ENCODE peak calls at places on chromosome 7, in eight cellular contexts. W, A, I, R, J, D, X and F are unnamed samples.

GRCh38 chr7:131238260-131238940 is 89.3 kb upstream of the MKLN1 start:
- DNase-seq in D (no peak), W (peak), J (no peak), A (no peak), I (peak), X (peak), R (peak), F (peak)

GRCh38 chr7:155847821-155848435 is 35.7 kb upstream of the SHH start:
- DNase-seq in A (no peak), X (no peak), J (no peak), R (no peak), D (no peak), W (no peak), I (no peak), F (no peak)

GRCh38 chr7:31373337-31374289 is 33.1 kb upstream of the NEUROD6 start:
- DNase-seq in X (peak), J (no peak), D (peak), I (peak), A (peak), R (peak), W (peak), F (peak)

GRCh38 chr7:94056796-94057207 is 52.6 kb upstream of the BET1 start:
- DNase-seq in J (no peak), I (peak), A (no peak), X (peak), R (peak), D (no peak), W (peak), F (no peak)

GRCh38 chr7:67487316-67487715 is 490.7 kb downstream of the TYW1 start:
- DNase-seq in D (no peak), I (no peak), R (peak), X (no peak), W (no peak), A (no peak), J (no peak), F (no peak)

GRCh38 chr7:106110885-106111670 is 1.0 kb downstream of the SYPL1 start:
- DNase-seq in X (no peak), W (no peak), R (peak), D (no peak), A (no peak), J (no peak), I (peak), F (no peak)

GRCh38 chr7:28708458-28708951 is 249.6 kb downstream of the TRIL start:
- DNase-seq in D (no peak), J (no peak), X (no peak), R (no peak), W (no peak), A (no peak), I (no peak), F (no peak)

GRCh38 chr7:4729266-4729665 is 46.2 kb upstream of the AP5Z1 start:
- DNase-seq in X (no peak), R (no peak), I (no peak), D (no peak), W (no peak), A (no peak), J (no peak), F (no peak)

GRCh38 chr7:132564090-132564489 is 12.2 kb downstream of the PLXNA4 start:
- DNase-seq in R (no peak), A (no peak), D (no peak), I (no peak), J (no peak), W (no peak), X (no peak), F (no peak)

GRCh38 chr7:14233026-14233897 is 243.8 kb upstream of the ETV1 start:
- DNase-seq in X (no peak), I (peak), R (peak), J (no peak), D (no peak), A (no peak), W (peak), F (peak)

GRCh38 chr7:16695621-16696237 is 49.7 kb downstream of the BZW2 start:
- DNase-seq in R (peak), W (peak), I (peak), X (peak), A (no peak), J (no peak), D (no peak), F (peak)

GRCh38 chr7:115005241-115005640 is 83.3 kb downstream of the MDFIC start:
- DNase-seq in X (no peak), J (no peak), A (no peak), I (no peak), W (no peak), D (no peak), R (no peak), F (no peak)